ENCODE peak calls at places on chromosomes 7 and 10, in eight cellular contexts. C, F, K, U, S, E, V and I are unnamed samples.

GRCh38 chr10:50740351-50740688 is 584 bp downstream of the ASAH2B start:
- DNase-seq in U (no peak), V (no peak), S (no peak), E (no peak), K (no peak), F (peak), C (no peak), I (peak)

GRCh38 chr7:131265227-131265626 is 62.4 kb upstream of the MKLN1 start:
- DNase-seq in K (no peak), U (no peak), C (no peak), F (no peak), E (no peak), V (no peak), S (no peak), I (no peak)

GRCh38 chr10:88913157-88913556 is 33.1 kb downstream of the STAMBPL1 start:
- DNase-seq in V (no peak), C (no peak), E (no peak), S (no peak), F (no peak), U (no peak), K (no peak), I (no peak)

GRCh38 chr10:125060851-125061556 is 99.4 kb downstream of the CTBP2 start:
- DNase-seq in C (peak), U (peak), K (no peak), S (peak), E (peak), F (peak), V (peak), I (peak)

GRCh38 chr10:87635498-87636312 is 24.0 kb upstream of the PAPSS2 start:
- DNase-seq in C (peak), E (no peak), F (no peak), K (no peak), V (no peak), U (no peak), S (no peak), I (no peak)

GRCh38 chr7:131633342-131633843 is 77.0 kb upstream of the PODXL start:
- DNase-seq in V (no peak), U (no peak), K (no peak), C (no peak), E (no peak), S (no peak), F (no peak), I (no peak)

GRCh38 chr7:88452648-88453047 is 146.0 kb upstream of the STEAP4 start:
- DNase-seq in E (no peak), C (no peak), S (no peak), V (no peak), F (no peak), U (no peak), K (no peak), I (no peak)

GRCh38 chr10:74418285-74418872 is 267.4 kb downstream of the ADK start:
- DNase-seq in E (no peak), C (no peak), F (peak), K (no peak), V (peak), U (no peak), S (no peak), I (peak)

GRCh38 chr7:81181066-81181465 is 262.2 kb upstream of the SEMA3C start:
- DNase-seq in F (no peak), K (no peak), E (no peak), V (no peak), S (no peak), U (no peak), C (no peak), I (peak)

GRCh38 chr7:88200793-88201192 is 19.0 kb downstream of the SRI start:
- DNase-seq in C (no peak), F (no peak), E (no peak), S (no peak), V (peak), K (no peak), U (no peak), I (no peak)

GRCh38 chr7:115491744-115492380 is 538.7 kb downstream of the TFEC start:
- DNase-seq in C (no peak), S (no peak), E (no peak), F (no peak), K (no peak), V (no peak), U (no peak), I (no peak)

GRCh38 chr7:100629117-100629711 is 12.1 kb downstream of the TFR2 start:
- DNase-seq in C (no peak), S (no peak), E (no peak), U (no peak), F (no peak), V (peak), K (no peak), I (peak)

GRCh38 chr7:44665531-44666213 is 59.2 kb downstream of the OGDH start:
- DNase-seq in E (no peak), S (no peak), C (peak), U (no peak), F (no peak), K (no peak), V (no peak), I (no peak)

GRCh38 chr10:45470098-45471012 is 96.3 kb downstream of the ALOX5 start:
- DNase-seq in S (no peak), C (peak), U (no peak), V (peak), F (no peak), K (peak), E (peak), I (no peak)

GRCh38 chr10:7045891-7046599 is 364.8 kb downstream of the SFMBT2 start:
- DNase-seq in C (no peak), V (no peak), S (no peak), F (no peak), U (no peak), E (no peak), K (no peak), I (no peak)

GRCh38 chr10:122981066-122981464 is 864 bp downstream of the PSTK start:
- DNase-seq in E (no peak), S (no peak), K (no peak), U (no peak), V (peak), F (no peak), C (no peak), I (peak)

GRCh38 chr10:22316286-22317120 is at the start of gene COMMD3:
- DNase-seq in V (peak), C (peak), U (peak), K (peak), E (peak), S (peak), F (peak), I (peak)

GRCh38 chr10:73218466-73219191 is 28.4 kb downstream of the DNAJC9 start:
- DNase-seq in F (no peak), E (no peak), V (peak), C (no peak), S (no peak), U (no peak), K (no peak), I (peak)

GRCh38 chr7:183907-184767 is 8.2 kb upstream of the FAM20C start:
- DNase-seq in E (no peak), C (no peak), V (no peak), U (no peak), F (no peak), S (no peak), K (no peak), I (no peak)

GRCh38 chr10:63227207-63227895 is 94.2 kb downstream of the NRBF2 start:
- DNase-seq in C (no peak), K (no peak), E (no peak), U (no peak), V (no peak), F (no peak), S (no peak), I (no peak)

GRCh38 chr7:104267701-104268368 is 60.0 kb upstream of the ORC5 start:
- DNase-seq in E (no peak), C (no peak), V (peak), K (no peak), F (no peak), S (no peak), U (no peak), I (peak)

GRCh38 chr7:23183279-23184012 is 1.6 kb downstream of the NUP42 start:
- DNase-seq in S (no peak), K (no peak), V (no peak), E (no peak), C (no peak), F (no peak), U (no peak), I (no peak)

GRCh38 chr10:62492012-62492869 is 118.1 kb downstream of the ZNF365 start:
- DNase-seq in E (no peak), V (peak), F (no peak), U (no peak), C (no peak), K (no peak), S (no peak), I (peak)

GRCh38 chr7:116577320-116577871 is 52.6 kb downstream of the CAV1 start:
- DNase-seq in F (no peak), V (no peak), S (no peak), U (no peak), K (no peak), C (no peak), E (no peak), I (peak)

GRCh38 chr10:84352251-84352842 is 24.0 kb downstream of the CCSER2 start:
- DNase-seq in E (peak), C (no peak), U (no peak), K (peak), S (peak), F (peak), V (peak), I (peak)

GRCh38 chr7:99120503-99120902 is 23.4 kb downstream of the SMURF1 start:
- DNase-seq in V (no peak), U (no peak), C (no peak), E (no peak), S (no peak), K (no peak), F (no peak), I (no peak)

GRCh38 chr10:3468919-3469638 is 296.5 kb upstream of the PITRM1 start:
- DNase-seq in U (no peak), C (peak), F (no peak), V (no peak), K (no peak), S (peak), E (no peak), I (peak)

GRCh38 chr10:28127881-28128280 is 129.0 kb upstream of the ODAD2 start:
- DNase-seq in V (no peak), C (no peak), E (no peak), F (no peak), S (no peak), U (no peak), K (no peak), I (no peak)

GRCh38 chr7:16753102-16753931 is at the start of gene TSPAN13:
- DNase-seq in S (peak), F (peak), C (no peak), V (peak), E (peak), U (peak), K (peak), I (peak)
- H3K27ac ChIP-seq in S (peak), F (peak), C (no peak), V (peak), E (no peak), U (peak), K (no peak), I (no peak)

GRCh38 chr7:74215921-74216320 is 6.1 kb downstream of the LAT2 start:
- DNase-seq in C (no peak), U (no peak), E (no peak), V (no peak), F (no peak), K (no peak), S (no peak), I (no peak)
- H3K4me3 ChIP-seq in C (no peak), U (no peak), E (no peak), V (no peak), F (no peak), K (no peak), S (no peak), I (no peak)

DNA sequence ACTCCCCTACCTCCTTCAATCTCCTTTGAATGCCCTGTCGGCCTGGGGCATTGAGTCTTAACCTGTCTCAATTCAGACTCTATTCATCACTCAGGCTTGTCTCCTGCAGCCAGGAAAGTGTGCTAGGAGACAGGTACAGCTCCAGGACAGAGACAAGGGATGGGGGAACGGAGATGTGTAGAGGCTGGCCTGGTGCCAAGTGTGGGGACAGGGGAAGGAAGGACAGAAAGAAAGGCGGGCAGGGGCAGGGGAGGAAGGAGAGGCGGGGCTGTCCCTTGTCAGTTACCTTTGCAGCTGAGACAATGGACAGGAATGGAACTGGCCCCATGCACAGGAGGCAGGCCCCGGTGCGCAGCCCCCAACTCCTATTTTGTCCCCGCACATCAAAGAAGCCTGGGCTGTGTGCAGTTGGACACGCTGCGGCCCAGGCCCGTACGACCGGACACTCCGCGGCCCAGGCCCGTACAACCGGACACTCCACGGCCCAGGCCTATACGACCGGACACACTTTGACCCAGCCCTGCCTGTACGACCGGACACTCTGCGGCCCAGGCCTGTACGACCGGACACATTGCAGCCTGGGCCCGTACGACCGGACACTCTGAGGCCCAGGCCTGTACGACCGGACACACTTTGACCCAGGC is 36.9 kb downstream of the CHST15 start:
- DNase-seq in U (no peak), F (no peak), C (no peak), V (no peak), S (no peak), E (no peak), K (no peak), I (no peak)
- H3K27ac ChIP-seq in U (no peak), F (no peak), C (no peak), V (no peak), S (no peak), E (no peak), K (no peak), I (no peak)

GRCh38 chr10:102435529-102436233 is 3.3 kb upstream of the CUEDC2 start:
- DNase-seq in U (no peak), E (no peak), F (no peak), K (no peak), S (peak), V (peak), C (no peak), I (no peak)

GRCh38 chr10:102436312-102436711 is 3.9 kb upstream of the CUEDC2 start:
- DNase-seq in E (no peak), K (no peak), C (no peak), U (no peak), S (no peak), V (no peak), F (no peak), I (no peak)

GRCh38 chr10:102434251-102434913 is 2.0 kb upstream of the CUEDC2 start:
- DNase-seq in F (no peak), C (no peak), K (no peak), S (no peak), U (peak), E (no peak), V (no peak), I (no peak)

GRCh38 chr10:102433619-102434046 is 1.3 kb upstream of the CUEDC2 start:
- DNase-seq in C (no peak), S (peak), F (no peak), U (peak), E (no peak), V (no peak), K (no peak), I (no peak)

DNA sequence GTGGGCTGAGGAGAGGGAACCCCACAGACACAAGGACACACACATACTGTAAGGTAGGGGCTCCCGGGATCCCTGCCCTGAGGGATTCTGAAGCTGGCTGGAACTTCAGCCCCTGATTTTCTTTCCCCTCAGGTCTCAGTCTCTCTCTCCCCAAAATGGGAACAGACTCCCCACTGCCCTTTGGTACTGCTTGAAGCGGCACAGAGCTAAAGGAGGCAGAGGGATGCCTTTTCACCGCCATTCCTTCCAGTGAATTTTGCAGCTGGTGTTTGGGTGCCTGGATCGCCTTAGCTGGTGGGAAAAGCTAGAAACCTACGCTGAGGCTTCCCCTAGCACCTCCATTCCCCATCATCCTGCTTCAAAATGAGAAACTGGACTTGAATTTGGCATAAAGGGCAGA is 2.7 kb upstream of the CUEDC2 start:
- DNase-seq in V (no peak), S (no peak), C (no peak), U (no peak), E (no peak), F (no peak), K (no peak), I (no peak)
- H3K4me3 ChIP-seq in V (peak), S (peak), C (no peak), U (no peak), E (peak), F (no peak), K (peak), I (no peak)

GRCh38 chr7:152383341-152384234 is 52.2 kb downstream of the KMT2C start:
- DNase-seq in C (peak), V (no peak), E (no peak), U (no peak), F (no peak), K (no peak), S (no peak), I (no peak)
- H3K27ac ChIP-seq in C (no peak), V (no peak), E (no peak), U (no peak), F (no peak), K (no peak), S (no peak), I (no peak)